ENCODE peak calls at places on chromosomes 6 and 20, in ten cellular contexts. P, T, D, L, Z, O, A, R, K and V are unnamed samples.

GRCh38 chr6:22899446-22899845 is 330.1 kb downstream of the HDGFL1 start:
- DNase-seq in O (no peak), D (no peak), P (no peak), A (no peak), L (no peak), Z (no peak), T (no peak), K (no peak), R (no peak), V (no peak)

GRCh38 chr6:108068618-108069017 is 5.9 kb downstream of the OSTM1 start:
- DNase-seq in D (peak), A (no peak), P (no peak), Z (no peak), O (no peak), R (no peak), T (no peak), L (no peak), K (no peak), V (no peak)

GRCh38 chr6:162063666-162064065 is 663.9 kb downstream of the PRKN start:
- DNase-seq in P (no peak), R (no peak), L (no peak), T (no peak), A (no peak), K (no peak), D (no peak), Z (no peak), O (no peak), V (no peak)

GRCh38 chr20:13492001-13492480 is 146.7 kb downstream of the TASP1 start:
- DNase-seq in L (peak), K (no peak), O (no peak), Z (no peak), P (peak), D (no peak), T (peak), A (no peak), R (peak), V (peak)

GRCh38 chr20:10790013-10790412 is 116.2 kb upstream of the JAG1 start:
- DNase-seq in K (no peak), D (no peak), L (no peak), T (no peak), R (no peak), A (no peak), O (no peak), P (peak), Z (no peak), V (no peak)

GRCh38 chr6:147060636-147061035 is 143.6 kb upstream of the STXBP5 start:
- DNase-seq in K (no peak), T (no peak), Z (no peak), R (no peak), P (no peak), A (no peak), O (no peak), L (no peak), D (no peak), V (no peak)

GRCh38 chr20:35901678-35902544 is 52.4 kb downstream of the SCAND1 start:
- DNase-seq in Z (no peak), A (peak), T (peak), P (peak), O (no peak), R (peak), D (no peak), K (no peak), L (peak), V (no peak)

GRCh38 chr20:17911927-17912326 is 56.7 kb downstream of the SNX5 start:
- DNase-seq in L (no peak), O (no peak), K (no peak), D (no peak), A (no peak), Z (no peak), T (no peak), R (no peak), P (no peak), V (no peak)

GRCh38 chr6:56637640-56638039 is 5.0 kb downstream of the DST start:
- DNase-seq in O (no peak), D (no peak), Z (no peak), L (peak), R (no peak), P (peak), T (peak), A (peak), K (no peak), V (no peak)

GRCh38 chr6:119158057-119158848 is 79.8 kb upstream of the FAM184A start:
- DNase-seq in P (no peak), K (peak), R (no peak), A (no peak), Z (peak), L (peak), O (no peak), T (peak), D (no peak), V (no peak)

GRCh38 chr6:155466546-155466945 is 10.9 kb upstream of the NOX3 start:
- DNase-seq in L (no peak), K (no peak), Z (no peak), A (no peak), T (no peak), O (no peak), D (no peak), R (no peak), P (no peak), V (no peak)

GRCh38 chr6:5401845-5402738 is 140.8 kb downstream of the FARS2 start:
- DNase-seq in R (no peak), P (no peak), T (peak), Z (no peak), A (no peak), D (no peak), K (no peak), L (peak), O (no peak), V (no peak)
- TF ChIP-seq CTCF in R (peak), P (peak), T (peak), Z (peak), A (peak), D (peak), K (peak), L (peak), O (peak), V (peak)

DNA sequence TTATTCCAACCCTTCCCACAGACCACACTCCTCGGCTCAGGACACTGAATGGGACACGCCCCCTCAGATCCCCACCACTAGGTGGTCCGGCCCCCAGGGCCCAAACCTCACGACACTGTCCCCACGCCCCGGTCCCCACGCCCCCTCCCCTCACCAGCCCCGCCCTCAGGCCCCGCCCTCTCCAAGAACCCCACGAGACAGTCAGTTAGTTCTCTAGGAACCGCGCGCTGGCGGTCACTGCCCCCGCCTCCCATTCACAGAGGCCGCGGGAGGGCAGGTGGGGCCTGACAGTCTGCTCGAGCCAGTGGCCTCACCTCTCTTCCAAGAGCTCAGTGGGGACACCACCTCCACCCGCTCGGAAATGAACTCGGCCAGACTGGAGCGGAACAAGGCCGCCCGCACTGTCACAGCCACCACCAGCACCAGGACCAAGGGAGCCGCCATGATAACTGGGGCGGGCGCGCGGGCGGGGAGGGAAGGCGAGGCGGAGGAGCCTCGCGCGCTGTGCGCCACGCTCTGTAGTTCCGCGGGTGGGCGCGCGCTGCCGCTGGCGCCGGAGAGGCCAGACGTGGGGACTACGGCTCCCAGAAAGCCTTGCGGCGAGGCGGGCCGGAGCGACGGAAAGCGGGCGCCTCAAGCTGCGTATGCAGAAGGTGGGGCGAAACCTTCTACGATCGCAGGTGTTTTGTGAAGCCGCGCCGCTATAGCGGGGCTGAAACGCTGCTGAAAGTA is at the start of gene PIGU:
- DNase-seq in P (peak), T (peak), Z (peak), R (peak), O (peak), L (peak), D (peak), K (peak), A (peak), V (peak)
- TF ChIP-seq CTCF in P (no peak), T (no peak), Z (no peak), R (no peak), O (peak), L (peak), D (no peak), K (peak), A (no peak), V (no peak)

GRCh38 chr6:166657531-166657930 is 30.5 kb upstream of the RPS6KA2 start:
- DNase-seq in L (no peak), Z (no peak), D (no peak), P (no peak), K (no peak), O (no peak), A (no peak), R (no peak), T (no peak), V (no peak)
- TF ChIP-seq CTCF in L (no peak), Z (no peak), D (no peak), P (no peak), K (no peak), O (no peak), A (no peak), R (no peak), T (no peak), V (no peak)

GRCh38 chr6:52407467-52407866 is 12.7 kb upstream of the EFHC1 start:
- DNase-seq in A (no peak), D (peak), L (peak), K (no peak), R (no peak), T (peak), Z (no peak), P (peak), O (no peak), V (peak)
- TF ChIP-seq CTCF in A (peak), D (peak), L (peak), K (peak), R (peak), T (peak), Z (peak), P (peak), O (peak), V (peak)

DNA sequence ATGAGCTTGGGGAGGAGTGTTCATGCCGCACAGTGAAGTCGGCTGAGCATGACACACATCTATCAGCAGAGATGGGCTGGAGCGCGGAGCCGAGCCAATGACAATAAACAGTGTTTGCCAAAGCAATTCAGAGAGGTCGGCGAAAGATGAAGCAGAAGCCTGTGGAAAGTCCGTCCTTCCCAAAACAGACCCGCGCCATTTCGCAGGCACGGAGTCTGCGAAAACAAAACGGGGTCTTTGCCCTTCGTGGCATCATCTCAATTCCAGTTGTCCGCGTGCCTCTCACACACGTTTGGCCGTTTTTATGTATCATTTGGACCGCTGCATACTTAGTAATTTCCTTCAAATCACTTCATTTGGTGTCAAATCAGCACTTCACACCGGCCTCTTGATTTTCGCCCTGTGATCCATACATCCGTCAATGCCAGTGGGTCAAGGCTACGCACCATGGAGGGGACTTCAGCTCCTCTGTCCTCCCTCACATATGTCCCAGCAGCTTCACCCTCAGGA is 71.3 kb downstream of the SULF2 start:
- DNase-seq in L (no peak), P (no peak), Z (no peak), R (no peak), O (no peak), D (no peak), A (no peak), T (peak), K (no peak), V (no peak)
- TF ChIP-seq CTCF in L (no peak), P (no peak), Z (no peak), R (no peak), O (no peak), D (no peak), A (no peak), T (no peak), K (no peak), V (no peak)